ENCODE peak calls at places on chromosome 12, in five cellular contexts. One of them, this sample, is unnamed. For H3K4me1, the result is how much of the 10 kb centered on the place peaks cover.

GRCh38 chr12:130791699-130792098 is 47.4 kb downstream of the STX2 start:
- DNase-seq in pancreas: no peak
- DNase-seq in Peyer's patch: no peak
- DNase-seq in upper lobe of right lung: no peak
- DNase-seq in CD8-positive, alpha-beta T cell: no peak
- DNase-seq in this sample: no peak

GRCh38 chr12:32895688-32896437 is 714 bp downstream of the PKP2 start:
- DNase-seq in pancreas: peak
- DNase-seq in Peyer's patch: peak
- DNase-seq in upper lobe of right lung: no peak
- DNase-seq in CD8-positive, alpha-beta T cell: no peak
- DNase-seq in this sample: peak

GRCh38 chr12:22625671-22626251 is 790 bp downstream of the ETNK1 start:
- DNase-seq in pancreas: no peak
- DNase-seq in Peyer's patch: peak
- DNase-seq in upper lobe of right lung: no peak
- DNase-seq in CD8-positive, alpha-beta T cell: no peak
- DNase-seq in this sample: peak

GRCh38 chr12:24565300-24565699 is 383.6 kb downstream of the BCAT1 start:
- DNase-seq in pancreas: no peak
- DNase-seq in Peyer's patch: no peak
- DNase-seq in upper lobe of right lung: no peak
- DNase-seq in CD8-positive, alpha-beta T cell: no peak
- DNase-seq in this sample: no peak

GRCh38 chr12:43742106-43742505 is 16.5 kb downstream of the PUS7L start:
- DNase-seq in pancreas: no peak
- DNase-seq in Peyer's patch: no peak
- DNase-seq in upper lobe of right lung: no peak
- DNase-seq in CD8-positive, alpha-beta T cell: no peak
- DNase-seq in this sample: no peak

GRCh38 chr12:18135509-18135908 is 45.5 kb upstream of the RERGL start:
- DNase-seq in pancreas: no peak
- DNase-seq in Peyer's patch: no peak
- DNase-seq in upper lobe of right lung: no peak
- DNase-seq in CD8-positive, alpha-beta T cell: no peak
- DNase-seq in this sample: no peak

GRCh38 chr12:76007640-76008039 is 23.9 kb downstream of the PHLDA1 start:
- DNase-seq in pancreas: no peak
- DNase-seq in Peyer's patch: no peak
- DNase-seq in upper lobe of right lung: no peak
- DNase-seq in CD8-positive, alpha-beta T cell: no peak
- DNase-seq in this sample: no peak

GRCh38 chr12:58503731-58504520 is 416.4 kb downstream of the LRIG3 start:
- DNase-seq in pancreas: no peak
- DNase-seq in Peyer's patch: no peak
- DNase-seq in upper lobe of right lung: no peak
- DNase-seq in CD8-positive, alpha-beta T cell: no peak
- DNase-seq in this sample: no peak

GRCh38 chr12:68538722-68539614 is 71.7 kb upstream of the RAP1B start:
- DNase-seq in pancreas: no peak
- DNase-seq in Peyer's patch: no peak
- DNase-seq in upper lobe of right lung: no peak
- DNase-seq in CD8-positive, alpha-beta T cell: peak
- DNase-seq in this sample: no peak

GRCh38 chr12:66302827-66303169 is 505 bp downstream of the HELB start:
- DNase-seq in pancreas: no peak
- DNase-seq in Peyer's patch: no peak
- DNase-seq in upper lobe of right lung: no peak
- DNase-seq in CD8-positive, alpha-beta T cell: no peak
- DNase-seq in this sample: no peak

GRCh38 chr12:106780010-106780625 is 5.6 kb downstream of the RIC8B start:
- DNase-seq in pancreas: no peak
- DNase-seq in Peyer's patch: no peak
- DNase-seq in upper lobe of right lung: no peak
- DNase-seq in CD8-positive, alpha-beta T cell: no peak
- DNase-seq in this sample: no peak

GRCh38 chr12:22396253-22396652 is 61.7 kb upstream of the ST8SIA1 start:
- DNase-seq in pancreas: no peak
- DNase-seq in Peyer's patch: no peak
- DNase-seq in upper lobe of right lung: no peak
- DNase-seq in CD8-positive, alpha-beta T cell: no peak
- DNase-seq in this sample: no peak

GRCh38 chr12:29088611-29089219 is 60.4 kb upstream of the FAR2 start:
- DNase-seq in pancreas: no peak
- DNase-seq in Peyer's patch: no peak
- DNase-seq in upper lobe of right lung: no peak
- DNase-seq in CD8-positive, alpha-beta T cell: no peak
- DNase-seq in this sample: no peak

GRCh38 chr12:120101182-120101581 is 15.4 kb downstream of the RAB35 start:
- DNase-seq in pancreas: no peak
- DNase-seq in Peyer's patch: no peak
- DNase-seq in upper lobe of right lung: no peak
- DNase-seq in CD8-positive, alpha-beta T cell: no peak
- DNase-seq in this sample: no peak

GRCh38 chr12:3446235-3446634 is 44.8 kb upstream of the PRMT8 start:
- DNase-seq in pancreas: no peak
- DNase-seq in Peyer's patch: no peak
- DNase-seq in upper lobe of right lung: no peak
- DNase-seq in CD8-positive, alpha-beta T cell: no peak
- DNase-seq in this sample: no peak

GRCh38 chr12:69886101-69886500 is 61.1 kb downstream of the MYRFL start:
- DNase-seq in pancreas: no peak
- DNase-seq in Peyer's patch: no peak
- DNase-seq in upper lobe of right lung: no peak
- DNase-seq in CD8-positive, alpha-beta T cell: no peak
- DNase-seq in this sample: no peak

GRCh38 chr12:116142936-116143882 is 134.3 kb downstream of the MED13L start:
- DNase-seq in pancreas: no peak
- DNase-seq in Peyer's patch: no peak
- DNase-seq in upper lobe of right lung: no peak
- DNase-seq in CD8-positive, alpha-beta T cell: no peak
- DNase-seq in this sample: no peak

GRCh38 chr12:112408621-112409020 is 784 bp downstream of the RPL6 start:
- DNase-seq in pancreas: no peak
- DNase-seq in Peyer's patch: no peak
- DNase-seq in upper lobe of right lung: no peak
- DNase-seq in CD8-positive, alpha-beta T cell: no peak
- DNase-seq in this sample: no peak

GRCh38 chr12:124819525-124819924 is 44.1 kb downstream of the SCARB1 start:
- DNase-seq in pancreas: no peak
- DNase-seq in Peyer's patch: no peak
- DNase-seq in upper lobe of right lung: no peak
- DNase-seq in CD8-positive, alpha-beta T cell: no peak
- DNase-seq in this sample: no peak

GRCh38 chr12:116892318-116892717 is 11.1 kb upstream of the HRK start:
- DNase-seq in pancreas: no peak
- DNase-seq in Peyer's patch: no peak
- DNase-seq in upper lobe of right lung: no peak
- DNase-seq in CD8-positive, alpha-beta T cell: no peak
- DNase-seq in this sample: no peak

GRCh38 chr12:6180300-6181051 is 19.7 kb upstream of the CD9 start:
- DNase-seq in pancreas: no peak
- DNase-seq in Peyer's patch: peak
- DNase-seq in upper lobe of right lung: peak
- DNase-seq in CD8-positive, alpha-beta T cell: no peak
- DNase-seq in this sample: peak

GRCh38 chr12:6181166-6181565 is 19.0 kb upstream of the CD9 start:
- DNase-seq in pancreas: no peak
- DNase-seq in Peyer's patch: no peak
- DNase-seq in upper lobe of right lung: no peak
- DNase-seq in CD8-positive, alpha-beta T cell: no peak
- DNase-seq in this sample: no peak

GRCh38 chr12:6181583-6182278 is 18.5 kb upstream of the CD9 start:
- DNase-seq in pancreas: no peak
- DNase-seq in Peyer's patch: no peak
- DNase-seq in upper lobe of right lung: no peak
- DNase-seq in CD8-positive, alpha-beta T cell: no peak
- DNase-seq in this sample: no peak

GRCh38 chr12:6183689-6184441 is 16.3 kb upstream of the CD9 start:
- DNase-seq in pancreas: peak
- DNase-seq in Peyer's patch: no peak
- DNase-seq in upper lobe of right lung: no peak
- DNase-seq in CD8-positive, alpha-beta T cell: no peak
- DNase-seq in this sample: peak

DNA sequence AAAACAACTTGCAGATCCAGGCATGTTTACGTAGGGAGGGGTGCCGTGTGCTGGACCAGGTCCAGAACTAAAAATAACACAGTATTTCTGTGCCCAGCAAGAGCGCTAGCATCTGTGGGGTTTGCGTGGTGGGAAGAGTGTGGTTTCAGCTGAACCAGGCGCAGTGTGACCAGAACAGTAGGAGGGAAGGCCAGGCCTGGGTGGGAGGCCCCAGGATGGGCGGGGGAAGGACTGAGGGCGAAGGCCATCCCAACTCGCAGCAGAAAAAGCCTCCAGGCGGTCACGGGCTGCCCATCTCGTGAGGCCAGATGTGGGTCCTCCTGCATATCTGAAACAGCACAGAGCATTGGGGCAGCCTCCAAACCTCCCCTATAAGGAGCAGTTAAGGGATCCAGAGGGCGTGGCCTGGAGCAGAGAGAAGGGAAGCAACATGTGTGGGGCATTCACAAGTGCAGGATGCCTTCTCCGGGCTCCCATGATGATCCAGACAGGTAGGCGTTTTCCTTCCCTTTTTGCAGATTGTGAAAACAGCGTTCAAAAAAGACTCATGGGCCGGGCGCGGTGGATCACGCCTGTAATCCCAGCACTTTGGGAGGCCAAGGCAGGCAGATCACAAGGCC is 17.8 kb upstream of the CD9 start:
- DNase-seq in pancreas: no peak
- DNase-seq in Peyer's patch: peak
- DNase-seq in upper lobe of right lung: peak
- DNase-seq in CD8-positive, alpha-beta T cell: no peak
- DNase-seq in this sample: peak
- H3K4me1 ChIP-seq in pancreas: under half
- H3K4me1 ChIP-seq in Peyer's patch: under half
- H3K4me1 ChIP-seq in upper lobe of right lung: half or more
- H3K4me1 ChIP-seq in CD8-positive, alpha-beta T cell: under half
- H3K4me1 ChIP-seq in this sample: half or more

DNA sequence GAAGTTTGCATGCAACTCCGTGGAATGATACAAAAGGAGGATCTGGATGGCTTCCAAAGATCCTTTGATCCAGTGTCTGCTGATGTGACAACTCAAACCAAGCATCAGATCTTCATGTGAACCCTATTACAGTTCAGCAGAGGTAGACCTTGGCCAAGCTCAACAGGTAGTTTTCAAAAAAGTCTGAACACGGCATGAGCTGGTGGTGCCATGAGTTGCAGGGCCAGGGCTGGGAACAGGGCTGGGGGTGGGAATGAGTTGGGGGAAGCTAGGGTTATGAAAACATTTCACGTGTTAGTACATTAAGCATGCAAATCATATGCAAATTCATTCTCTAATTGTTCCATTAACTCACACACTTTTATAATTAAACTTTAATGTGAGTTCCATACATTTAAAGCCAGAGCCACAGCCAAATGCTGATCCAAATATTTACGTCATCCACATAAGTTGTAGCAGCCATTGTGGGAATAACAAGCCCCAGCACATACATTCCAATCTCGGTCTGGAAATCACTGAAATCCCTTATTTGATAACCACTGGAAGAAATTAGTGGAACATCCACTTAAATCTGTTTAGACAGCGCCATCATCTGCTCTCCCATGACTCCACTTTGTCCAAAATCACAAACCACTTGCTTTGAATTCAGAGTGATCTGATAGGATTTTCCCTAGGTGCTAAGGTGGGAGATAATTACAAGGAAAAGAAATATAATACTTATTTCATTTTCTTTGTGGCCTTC is 158.5 kb downstream of the APAF1 start:
- DNase-seq in pancreas: no peak
- DNase-seq in Peyer's patch: no peak
- DNase-seq in upper lobe of right lung: no peak
- DNase-seq in CD8-positive, alpha-beta T cell: no peak
- DNase-seq in this sample: no peak
- H3K4me3 ChIP-seq in pancreas: no peak
- H3K4me3 ChIP-seq in Peyer's patch: no peak
- H3K4me3 ChIP-seq in upper lobe of right lung: no peak
- H3K4me3 ChIP-seq in CD8-positive, alpha-beta T cell: no peak
- H3K4me3 ChIP-seq in this sample: no peak

GRCh38 chr12:1532796-1533195 is 61.6 kb downstream of the FBXL14 start:
- DNase-seq in pancreas: no peak
- DNase-seq in Peyer's patch: no peak
- DNase-seq in upper lobe of right lung: no peak
- DNase-seq in CD8-positive, alpha-beta T cell: no peak
- DNase-seq in this sample: no peak

GRCh38 chr12:1533205-1533601 is 61.2 kb downstream of the FBXL14 start:
- DNase-seq in pancreas: no peak
- DNase-seq in Peyer's patch: no peak
- DNase-seq in upper lobe of right lung: no peak
- DNase-seq in CD8-positive, alpha-beta T cell: no peak
- DNase-seq in this sample: no peak

GRCh38 chr12:1533602-1534304 is 60.6 kb downstream of the FBXL14 start:
- DNase-seq in pancreas: no peak
- DNase-seq in Peyer's patch: no peak
- DNase-seq in upper lobe of right lung: peak
- DNase-seq in CD8-positive, alpha-beta T cell: no peak
- DNase-seq in this sample: no peak

GRCh38 chr12:1536817-1537216 is 57.6 kb downstream of the FBXL14 start:
- DNase-seq in pancreas: no peak
- DNase-seq in Peyer's patch: no peak
- DNase-seq in upper lobe of right lung: no peak
- DNase-seq in CD8-positive, alpha-beta T cell: no peak
- DNase-seq in this sample: no peak

GRCh38 chr12:1534708-1535107 is 59.7 kb downstream of the FBXL14 start:
- DNase-seq in pancreas: no peak
- DNase-seq in Peyer's patch: no peak
- DNase-seq in upper lobe of right lung: peak
- DNase-seq in CD8-positive, alpha-beta T cell: no peak
- DNase-seq in this sample: no peak
- H3K4me1 ChIP-seq in pancreas: under half
- H3K4me1 ChIP-seq in Peyer's patch: under half
- H3K4me1 ChIP-seq in upper lobe of right lung: under half
- H3K4me1 ChIP-seq in CD8-positive, alpha-beta T cell: under half
- H3K4me1 ChIP-seq in this sample: under half

DNA sequence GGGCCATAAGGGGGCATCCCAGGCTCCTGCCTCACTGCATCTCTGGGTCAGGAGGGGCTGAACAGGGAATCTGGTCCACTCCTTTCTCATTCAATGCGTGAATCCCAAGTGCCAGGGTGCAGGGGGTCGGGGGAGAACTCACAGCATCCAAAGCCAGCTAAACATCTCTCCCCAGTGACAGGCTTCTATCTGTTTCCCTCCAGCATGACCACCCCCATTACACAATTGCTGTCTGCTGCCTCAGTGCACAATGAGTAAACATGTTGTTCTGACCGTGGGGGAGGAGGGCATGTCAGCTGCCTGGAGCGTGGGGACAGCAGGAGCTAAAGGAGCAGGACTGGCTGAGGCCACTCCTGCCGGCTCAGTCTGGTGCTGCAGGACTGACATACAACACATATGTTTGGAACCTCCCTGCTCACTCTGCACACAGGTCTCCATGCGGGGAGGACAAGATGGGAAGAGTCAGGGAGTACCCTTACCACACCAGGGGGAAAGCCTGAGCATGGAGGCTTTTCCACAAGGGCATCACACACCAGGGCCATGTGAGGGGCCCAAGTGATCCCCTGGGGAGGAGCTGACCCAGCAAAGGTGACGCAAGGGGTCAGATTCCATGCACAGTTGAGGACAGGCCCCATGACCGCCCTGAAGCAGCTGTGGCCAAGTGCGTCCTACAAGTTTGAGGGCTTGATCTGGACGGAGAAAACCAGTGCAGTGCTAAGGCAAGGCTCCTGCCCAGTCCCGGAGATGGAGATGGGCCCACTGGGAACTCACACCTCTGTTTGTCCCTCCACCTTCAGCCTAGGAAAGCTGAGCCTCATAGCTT is 1.4 kb downstream of the TNS2 start:
- DNase-seq in pancreas: peak
- DNase-seq in Peyer's patch: peak
- DNase-seq in upper lobe of right lung: peak
- DNase-seq in CD8-positive, alpha-beta T cell: no peak
- DNase-seq in this sample: peak
- H3K4me3 ChIP-seq in pancreas: no peak
- H3K4me3 ChIP-seq in Peyer's patch: peak
- H3K4me3 ChIP-seq in upper lobe of right lung: peak
- H3K4me3 ChIP-seq in CD8-positive, alpha-beta T cell: no peak
- H3K4me3 ChIP-seq in this sample: peak

This sample was measured in right lobe of liver.